ENCODE peak calls at places on chromosomes 16 and 17, in four cellular contexts. U, O, T and C are unnamed samples.

GRCh38 chr17:75455896-75456416 is 479 bp upstream of the TMEM94 start:
- DNase-seq in O (no peak), U (no peak), T (no peak), C (no peak)

GRCh38 chr16:84652565-84652964 is 4.3 kb downstream of the KLHL36 start:
- DNase-seq in O (no peak), T (no peak), U (peak; percentile 22), C (no peak)

GRCh38 chr17:7107012-7107754 is 7.4 kb downstream of the ASGR2 start:
- DNase-seq in U (no peak), O (no peak), T (no peak), C (no peak)

GRCh38 chr16:4521971-4522623 is 16.5 kb downstream of the CDIP1 start:
- DNase-seq in T (no peak), U (no peak), O (peak; percentile 56), C (no peak)

GRCh38 chr16:19366384-19366783 is 51.3 kb upstream of the TMC5 start:
- DNase-seq in O (no peak), U (no peak), T (no peak), C (no peak)

GRCh38 chr17:29582767-29583166 is 6.7 kb downstream of the GIT1 start:
- DNase-seq in U (no peak), T (no peak), O (no peak), C (no peak)

GRCh38 chr17:27596571-27597187 is 34.3 kb upstream of the LGALS9 start:
- DNase-seq in U (no peak), O (no peak), T (no peak), C (no peak)

GRCh38 chr17:14373587-14374259 is 72.8 kb downstream of the HS3ST3B1 start:
- DNase-seq in T (no peak), O (no peak), U (no peak), C (no peak)

GRCh38 chr17:63075969-63076368 is 109.9 kb downstream of the TANC2 start:
- DNase-seq in O (no peak), T (no peak), U (no peak), C (no peak)

GRCh38 chr16:83652898-83653297 is 154.9 kb upstream of the HSBP1 start:
- DNase-seq in T (no peak), U (no peak), O (no peak), C (no peak)

GRCh38 chr17:82332669-82333278 is 792 bp downstream of the SECTM1 start:
- DNase-seq in U (peak; percentile 81), O (peak; percentile 92), T (peak; percentile 69), C (peak; percentile 73)

GRCh38 chr17:70080541-70081347 is 5.7 kb downstream of the KCNJ16 start:
- DNase-seq in T (no peak), O (no peak), U (no peak), C (no peak)

GRCh38 chr16:78705694-78706093 is 606.2 kb downstream of the WWOX start:
- DNase-seq in O (no peak), U (no peak), T (peak; percentile 11), C (no peak)

GRCh38 chr17:63740464-63741181 is 976 bp downstream of the STRADA start:
- DNase-seq in T (no peak), O (no peak), U (no peak), C (no peak)

GRCh38 chr17:65243838-65244237 is 106.7 kb downstream of the RGS9 start:
- DNase-seq in O (no peak), U (no peak), T (no peak), C (no peak)

GRCh38 chr16:86322283-86322682 is 188.0 kb upstream of the FOXF1 start:
- DNase-seq in T (no peak), U (no peak), O (no peak), C (no peak)

GRCh38 chr17:79844869-79845600 is 5.8 kb upstream of the CBX4 start:
- DNase-seq in T (peak; percentile 92), U (peak; percentile 85), O (peak; percentile 90), C (no peak)

GRCh38 chr17:51128089-51128488 is 7.4 kb upstream of the SPAG9 start:
- DNase-seq in U (no peak), T (no peak), O (no peak), C (no peak)

GRCh38 chr17:61635913-61636432 is 45.0 kb upstream of the NACA2 start:
- DNase-seq in O (no peak), T (no peak), U (no peak), C (no peak)

GRCh38 chr17:78329263-78330059 is 30.4 kb downstream of the SOCS3 start:
- DNase-seq in O (no peak), T (no peak), U (peak; percentile 69), C (no peak)

GRCh38 chr17:30921544-30922196 is at the start of gene ADAP2:
- DNase-seq in T (peak; percentile 60), U (peak; percentile 80), O (peak; percentile 91), C (no peak)

GRCh38 chr16:46894011-46894672 is 10.0 kb downstream of the GPT2 start:
- DNase-seq in U (no peak), O (peak; percentile 66), T (no peak), C (no peak)

GRCh38 chr17:44359458-44360143 is 4.1 kb downstream of the FAM171A2 start:
- DNase-seq in O (no peak), U (no peak), T (no peak), C (no peak)

GRCh38 chr16:7765079-7765550 is 432.5 kb downstream of the RBFOX1 start:
- DNase-seq in T (no peak), O (no peak), U (no peak), C (no peak)

GRCh38 chr17:40464392-40464855 is 21.2 kb downstream of the IGFBP4 start:
- DNase-seq in T (no peak), O (no peak), U (no peak), C (no peak)

GRCh38 chr16:55756963-55757362 is 75.9 kb downstream of the CES1 start:
- DNase-seq in O (no peak), T (no peak), U (no peak), C (no peak)

GRCh38 chr17:30552994-30553565 is 75.9 kb downstream of the GOSR1 start:
- DNase-seq in O (no peak), U (no peak), T (no peak), C (peak; percentile 29)

GRCh38 chr17:29613371-29613837 is 9.3 kb downstream of the CORO6 start:
- DNase-seq in O (peak; percentile 97), U (peak; percentile 97), T (no peak), C (peak; percentile 61)

GRCh38 chr17:57086069-57086930 is 1.3 kb downstream of the AKAP1 start:
- DNase-seq in U (peak; percentile 84), O (no peak), T (peak; percentile 79), C (no peak)

DNA sequence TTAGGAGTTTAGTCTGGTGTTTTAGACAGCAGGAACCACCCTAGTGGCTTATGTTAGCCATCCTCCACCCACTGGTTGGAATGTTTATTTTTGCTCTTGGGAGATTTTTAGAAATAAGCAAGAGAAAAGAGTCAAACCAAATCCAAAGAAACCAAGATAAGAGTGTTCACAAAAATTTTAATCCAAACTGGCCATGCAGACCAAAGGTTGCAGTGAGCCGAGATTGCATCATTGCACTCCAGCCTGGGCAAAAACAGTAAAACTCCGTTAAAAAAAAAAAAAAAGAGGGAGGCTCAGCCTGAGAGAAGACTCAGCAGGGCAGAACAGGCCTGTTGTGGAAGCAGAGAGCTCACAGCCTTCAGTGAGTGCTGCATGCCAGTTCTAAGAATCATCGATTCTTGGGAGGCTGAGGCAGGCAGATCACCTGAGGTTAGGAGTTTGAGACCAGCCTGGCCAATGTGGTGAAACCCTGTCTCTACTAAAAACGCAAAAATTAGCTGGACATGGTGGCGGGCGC is 12.2 kb upstream of the C16orf54 start:
- DNase-seq in T (no peak), O (no peak), U (no peak), C (no peak)
- TF ChIP-seq CTCF in T (no peak), O (no peak), U (no peak), C (no peak)

DNA sequence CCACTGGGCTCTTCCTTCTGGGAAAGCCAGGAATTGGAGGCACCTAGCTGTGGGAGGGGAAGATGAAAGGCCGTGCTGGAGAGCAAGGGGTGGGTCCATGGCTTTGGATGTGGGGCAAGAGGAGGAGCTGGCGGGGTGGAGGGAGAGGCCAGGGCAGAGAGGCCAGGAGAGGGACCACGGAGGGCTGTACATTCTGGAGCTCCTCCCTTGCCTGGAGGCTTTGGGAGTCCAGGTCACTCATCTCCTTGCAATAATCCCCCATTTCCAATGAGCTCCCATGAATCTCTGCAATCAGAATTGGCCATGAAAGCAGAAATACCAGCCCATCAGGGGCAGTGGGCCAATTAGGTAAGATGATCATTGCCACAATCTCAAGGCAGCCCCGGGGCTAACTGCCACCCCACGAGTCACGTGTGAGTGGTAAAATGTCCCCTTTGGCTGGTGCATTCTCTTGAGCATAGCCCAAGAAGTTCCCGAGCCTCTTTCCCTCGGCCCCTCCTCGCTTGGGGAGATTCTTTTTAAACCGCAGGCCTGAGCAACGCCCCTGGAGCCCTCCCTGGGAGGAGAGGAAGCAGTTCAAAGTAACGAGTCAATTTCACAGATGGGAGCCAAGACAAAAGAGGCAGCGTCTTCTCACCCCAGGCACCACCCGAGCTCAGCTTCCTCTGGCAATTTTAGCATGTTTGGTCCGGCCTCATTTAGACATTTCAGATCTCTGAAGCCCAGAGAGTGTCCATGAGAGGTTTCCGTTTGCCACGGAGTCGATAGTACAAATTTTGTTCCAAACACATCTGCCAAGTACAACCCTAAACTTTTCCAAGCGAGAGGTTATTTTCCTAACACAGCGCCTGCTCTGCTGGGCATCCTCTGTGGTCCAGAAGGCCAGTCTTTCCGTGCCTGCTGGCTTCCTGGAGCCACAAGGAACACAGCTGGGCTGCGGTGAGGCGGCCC is 13.4 kb downstream of the RTN4RL1 start:
- DNase-seq in T (no peak), U (peak; percentile 85), O (no peak), C (no peak)
- H3K27ac ChIP-seq in T (no peak overlapping the region), U (no peak overlapping the region), O (peak overlapping the region; percentile 45), C (peak overlapping the region; percentile 14)

DNA sequence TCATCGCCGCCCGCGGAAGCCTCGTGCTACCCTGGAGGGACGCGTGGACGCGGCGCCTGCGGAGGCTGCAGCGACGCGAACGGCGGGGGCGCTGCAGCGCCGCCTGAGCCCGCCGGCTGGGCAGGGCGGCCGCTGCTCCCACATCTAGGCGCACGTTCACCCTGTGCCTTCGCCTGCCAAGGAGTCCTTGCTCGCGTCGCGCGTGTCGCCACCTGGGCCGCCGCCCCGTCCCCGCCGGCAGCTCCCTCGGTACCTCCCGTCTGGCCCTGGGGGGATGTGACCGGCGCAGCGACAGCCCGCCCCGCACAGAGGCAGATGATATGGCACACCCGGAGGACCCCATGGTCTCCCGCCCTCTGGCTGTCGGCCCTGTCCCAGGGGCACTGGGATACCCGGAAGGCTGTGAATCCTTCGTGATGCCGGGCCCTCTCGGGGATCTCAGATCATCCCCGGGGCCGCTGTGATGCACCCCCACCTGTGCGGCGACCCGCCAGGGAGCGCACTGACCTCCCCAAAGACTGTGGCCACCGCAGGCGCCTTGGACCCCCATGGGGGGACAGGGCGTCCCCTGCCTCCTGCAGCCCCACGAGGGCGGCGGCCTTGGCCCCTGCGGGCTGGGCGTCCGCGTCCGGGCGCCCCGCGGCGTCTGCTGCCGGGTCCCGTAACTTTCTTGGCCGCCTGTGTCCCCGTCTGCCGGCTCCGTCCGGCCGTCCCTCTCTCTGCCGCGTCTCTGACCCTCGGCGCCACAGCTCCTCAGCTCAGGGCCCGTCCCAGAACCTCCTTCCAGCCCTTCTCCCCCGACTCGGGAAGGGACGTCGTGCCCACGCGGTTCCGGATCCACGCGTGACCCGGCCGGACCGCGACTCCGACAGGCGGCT is 689 bp upstream of the TBC1D24 start:
- DNase-seq in O (peak; percentile 90), U (peak; percentile 85), T (peak; percentile 72), C (no peak)
- TF ChIP-seq CTCF in O (peak; percentile 54), U (peak; percentile 49), T (peak; percentile 75), C (peak; percentile 74)

DNA sequence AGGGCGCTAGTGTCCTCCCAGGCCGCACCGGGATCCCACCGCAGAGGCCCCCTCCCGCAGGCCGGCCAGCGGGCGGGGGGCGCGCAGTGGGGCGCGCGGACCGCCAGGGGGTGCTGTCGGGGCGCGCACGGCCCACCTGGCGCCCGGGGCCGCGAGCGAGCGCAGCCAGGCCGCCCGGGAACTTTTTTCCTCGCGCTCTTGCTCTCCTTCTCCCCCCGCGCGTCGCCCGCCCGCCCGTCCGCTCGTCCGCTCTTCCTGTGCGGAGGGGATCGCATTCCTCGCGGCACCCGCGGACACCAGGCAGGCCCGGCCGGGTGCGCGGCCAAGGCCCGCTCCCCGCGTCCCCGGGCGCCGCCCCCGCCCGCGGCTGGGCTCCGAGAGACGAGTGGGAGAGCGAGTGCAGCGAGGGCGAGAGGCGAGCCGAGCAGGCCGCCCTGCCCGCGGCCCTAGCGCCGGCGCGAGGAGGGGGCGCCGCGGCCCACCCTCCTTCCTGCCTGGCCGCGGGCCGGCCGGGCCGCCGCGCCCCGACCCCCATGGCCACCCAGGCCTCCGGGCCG is at the start of gene RAI1:
- DNase-seq in O (peak; percentile 94), T (peak; percentile 74), U (peak; percentile 94), C (no peak)
- H3K27ac ChIP-seq in O (peak within 1 kb of the TSS; percentile 94), T (peak within 1 kb of the TSS; percentile 94), U (peak within 1 kb of the TSS; percentile 93), C (peak within 1 kb of the TSS; percentile 98)